ENCODE peak calls at places on chromosomes 3 and 15, in seven cellular contexts. F is mesendoderm, L is IMR-90, G is H1, P is neuronal stem cell, S is H9, X is mesenchymal stem cell. C is an unnamed sample. For H3K79me1, the result is how much of the 10 kb centered on the place peaks cover.

GRCh38 chr3:130457681-130458080 is 59.3 kb upstream of the COL6A6 start:
- DNase-seq in F (peak), G (no peak), S (no peak), P (no peak), X (no peak), L (no peak), C (no peak)

GRCh38 chr3:46662771-46663551 is 30.5 kb downstream of the ALS2CL start:
- DNase-seq in S (no peak), F (no peak), L (peak), X (peak), P (no peak), G (peak), C (no peak)

GRCh38 chr3:131743126-131743525 is 240.4 kb upstream of the MRPL3 start:
- DNase-seq in P (no peak), F (no peak), X (no peak), L (no peak), S (no peak), G (no peak), C (no peak)

GRCh38 chr3:65251375-65251774 is 563.6 kb upstream of the ADAMTS9 start:
- DNase-seq in F (no peak), L (no peak), P (no peak), X (no peak), S (no peak), G (no peak), C (no peak)

GRCh38 chr3:139982404-139982803 is 47.4 kb downstream of the CLSTN2 start:
- DNase-seq in P (no peak), L (no peak), X (no peak), F (peak), G (peak), S (peak), C (no peak)

GRCh38 chr3:72177075-72178050 is 392.4 kb upstream of the PROK2 start:
- DNase-seq in P (no peak), G (no peak), X (no peak), F (no peak), S (no peak), L (peak), C (no peak)

GRCh38 chr3:127420825-127421224 is 133.0 kb upstream of the PRR20G start:
- DNase-seq in S (no peak), F (peak), G (peak), X (no peak), P (no peak), L (no peak), C (no peak)

GRCh38 chr3:25725810-25726209 is 57.4 kb downstream of the NGLY1 start:
- DNase-seq in G (no peak), P (no peak), F (no peak), X (no peak), L (peak), S (no peak), C (no peak)

GRCh38 chr15:36632196-36632595 is 52.8 kb downstream of the CDIN1 start:
- DNase-seq in L (peak), G (no peak), X (peak), F (peak), S (no peak), P (no peak), C (peak)

GRCh38 chr3:86986666-86987420 is 4.1 kb downstream of the VGLL3 start:
- DNase-seq in F (no peak), L (peak), X (peak), S (no peak), G (no peak), P (no peak), C (peak)

GRCh38 chr3:48413086-48413485 is 16.8 kb downstream of the PLXNB1 start:
- DNase-seq in F (no peak), S (no peak), P (no peak), X (no peak), G (no peak), L (no peak), C (no peak)

GRCh38 chr3:65575376-65575840 is 463.3 kb downstream of the MAGI1 start:
- DNase-seq in S (no peak), L (peak), X (peak), P (no peak), F (no peak), G (no peak), C (no peak)

GRCh38 chr15:37931868-37932267 is 2.6 kb upstream of the TMCO5A start:
- DNase-seq in P (no peak), G (no peak), L (peak), F (no peak), X (peak), S (no peak), C (no peak)

GRCh38 chr3:178320481-178321352 is 215.5 kb upstream of the KCNMB2 start:
- DNase-seq in S (no peak), G (no peak), L (peak), F (no peak), X (peak), P (no peak), C (peak)

GRCh38 chr3:20700702-20701101 is 514.7 kb upstream of the SGO1 start:
- DNase-seq in G (no peak), S (no peak), L (no peak), X (no peak), P (no peak), F (no peak), C (no peak)

GRCh38 chr3:15050405-15051092 is 14.6 kb downstream of the MRPS25 start:
- DNase-seq in G (no peak), X (no peak), S (no peak), L (no peak), P (no peak), F (no peak), C (no peak)

GRCh38 chr15:71386448-71387236 is 271.4 kb downstream of the THSD4 start:
- DNase-seq in P (peak), G (no peak), X (peak), F (peak), L (peak), S (peak), C (no peak)

GRCh38 chr3:175940881-175941280 is 1081.7 kb downstream of the NAALADL2 start:
- DNase-seq in L (no peak), G (peak), X (no peak), S (peak), P (no peak), F (peak), C (peak)

GRCh38 chr3:104825116-104825515 is 541.6 kb upstream of the ALCAM start:
- DNase-seq in P (peak), X (no peak), F (peak), G (peak), S (peak), L (peak), C (peak)

GRCh38 chr15:100284701-100285100 is 57.1 kb downstream of the ADAMTS17 start:
- DNase-seq in X (no peak), S (no peak), G (no peak), L (no peak), P (no peak), F (no peak), C (no peak)

GRCh38 chr15:65095747-65096104 is 19.2 kb downstream of the KBTBD13 start:
- DNase-seq in G (no peak), S (no peak), X (no peak), P (no peak), F (no peak), L (no peak), C (no peak)

GRCh38 chr3:36409862-36410261 is 29.6 kb downstream of the STAC start:
- DNase-seq in L (no peak), F (no peak), P (no peak), S (no peak), X (no peak), G (no peak), C (no peak)

GRCh38 chr15:31803388-31803884 is 226.9 kb upstream of the CHRNA7 start:
- DNase-seq in P (no peak), X (no peak), F (peak), S (no peak), L (no peak), G (no peak), C (no peak)
- H3K79me1 ChIP-seq in P (under half), X (under half), F (under half), S (under half), L (under half), G (under half), C (under half)

DNA sequence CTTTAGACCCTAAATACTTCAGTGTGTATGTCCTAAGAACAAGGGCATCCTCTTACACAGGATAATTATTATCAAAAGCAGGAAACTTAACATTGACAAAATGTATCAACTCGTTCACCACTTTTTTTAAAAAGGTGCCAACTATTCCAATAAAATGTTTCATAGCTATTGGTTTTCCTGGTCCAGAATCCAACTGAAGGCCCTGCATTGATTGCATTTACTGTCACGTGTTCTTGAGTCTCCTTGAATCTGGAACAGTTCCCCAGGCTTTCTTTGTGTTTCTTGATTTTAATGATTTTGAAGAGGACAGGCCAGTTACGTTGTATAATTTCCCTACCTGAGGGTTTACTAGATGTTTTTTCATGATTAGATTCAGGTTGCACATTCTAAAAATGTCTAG is 94.6 kb upstream of the ARHGEF3 start:
- DNase-seq in X (no peak), S (no peak), L (no peak), G (no peak), F (no peak), P (no peak), C (no peak)
- H3K79me1 ChIP-seq in X (under half), S (under half), L (under half), G (under half), F (under half), P (under half), C (under half)

GRCh38 chr3:29823233-29823632 is 542.4 kb downstream of the RBMS3 start:
- DNase-seq in X (no peak), G (no peak), L (no peak), S (no peak), P (no peak), F (no peak), C (no peak)
- H3K79me1 ChIP-seq in X (under half), G (under half), L (under half), S (under half), P (under half), F (under half), C (under half)

DNA sequence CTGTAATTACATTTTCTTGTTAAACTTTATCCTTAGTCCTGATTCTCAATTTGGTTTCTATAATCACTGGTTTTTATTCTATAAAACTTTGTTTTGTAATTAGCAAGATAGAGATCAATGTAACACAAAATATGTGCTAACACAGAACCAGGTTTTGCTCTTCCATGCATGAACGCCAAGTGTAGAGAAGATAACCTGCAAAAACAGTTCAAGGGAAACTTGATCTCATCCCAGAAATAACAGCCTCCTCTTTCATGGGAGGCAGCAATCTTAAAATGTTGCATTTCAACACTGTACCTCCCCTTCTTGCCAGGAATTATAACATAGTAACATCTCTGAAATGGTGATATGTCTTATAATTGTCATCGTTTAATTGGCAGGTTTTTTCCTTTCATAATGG is 86.3 kb upstream of the STT3B start:
- DNase-seq in L (no peak), F (no peak), G (no peak), S (no peak), P (no peak), X (no peak), C (no peak)
- H3K79me1 ChIP-seq in L (under half), F (under half), G (under half), S (under half), P (under half), X (under half), C (under half)

DNA sequence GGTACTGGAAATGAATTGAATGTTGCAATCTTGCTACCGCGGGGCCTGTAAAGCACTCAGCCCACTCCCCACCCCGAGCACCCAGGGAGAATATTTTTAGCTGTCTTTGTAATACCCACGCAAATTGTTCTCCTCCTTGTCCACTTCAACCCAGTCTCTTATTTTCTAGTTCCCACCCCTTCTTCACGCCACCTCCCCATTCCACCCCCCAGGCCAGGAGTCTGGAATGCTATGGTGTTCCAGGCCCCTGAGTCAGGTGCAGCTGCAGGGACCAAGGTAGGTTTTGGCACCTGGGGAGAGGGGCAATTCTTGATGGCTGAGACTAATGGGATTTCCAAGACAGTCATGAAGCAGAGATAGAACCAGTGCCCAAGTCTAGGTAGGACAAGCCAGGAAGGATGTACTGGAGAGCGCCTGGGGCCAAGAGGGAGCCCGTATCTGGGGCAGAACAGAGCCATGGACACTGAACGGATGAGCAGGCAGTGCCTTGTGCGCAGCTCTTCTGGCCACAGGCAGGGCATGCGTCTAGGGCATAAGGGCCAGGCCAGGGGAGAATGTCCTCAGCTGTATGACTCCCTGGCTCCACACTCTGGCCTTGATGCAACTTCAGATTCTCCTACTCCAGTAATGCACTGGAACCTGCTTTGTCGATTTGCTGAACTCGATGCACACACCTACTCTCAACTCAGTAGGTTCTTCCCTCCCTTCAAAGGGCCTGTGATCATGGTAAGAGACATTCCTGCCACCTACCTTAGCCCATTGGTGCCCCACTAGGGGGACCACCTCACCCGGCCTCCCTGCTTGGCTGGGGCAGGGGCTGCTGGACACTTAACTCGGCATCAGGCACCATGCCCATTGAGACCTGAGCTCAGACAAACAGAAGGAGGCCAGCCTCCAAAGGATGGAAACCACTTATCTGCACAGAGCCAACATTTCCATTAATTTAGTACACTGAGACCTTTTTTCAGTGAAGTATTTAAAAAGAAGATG is 34.6 kb upstream of the MAGEF1 start:
- DNase-seq in F (no peak), X (no peak), G (no peak), L (no peak), S (no peak), P (no peak), C (no peak)
- H3K79me1 ChIP-seq in F (under half), X (under half), G (under half), L (under half), S (under half), P (under half), C (under half)

DNA sequence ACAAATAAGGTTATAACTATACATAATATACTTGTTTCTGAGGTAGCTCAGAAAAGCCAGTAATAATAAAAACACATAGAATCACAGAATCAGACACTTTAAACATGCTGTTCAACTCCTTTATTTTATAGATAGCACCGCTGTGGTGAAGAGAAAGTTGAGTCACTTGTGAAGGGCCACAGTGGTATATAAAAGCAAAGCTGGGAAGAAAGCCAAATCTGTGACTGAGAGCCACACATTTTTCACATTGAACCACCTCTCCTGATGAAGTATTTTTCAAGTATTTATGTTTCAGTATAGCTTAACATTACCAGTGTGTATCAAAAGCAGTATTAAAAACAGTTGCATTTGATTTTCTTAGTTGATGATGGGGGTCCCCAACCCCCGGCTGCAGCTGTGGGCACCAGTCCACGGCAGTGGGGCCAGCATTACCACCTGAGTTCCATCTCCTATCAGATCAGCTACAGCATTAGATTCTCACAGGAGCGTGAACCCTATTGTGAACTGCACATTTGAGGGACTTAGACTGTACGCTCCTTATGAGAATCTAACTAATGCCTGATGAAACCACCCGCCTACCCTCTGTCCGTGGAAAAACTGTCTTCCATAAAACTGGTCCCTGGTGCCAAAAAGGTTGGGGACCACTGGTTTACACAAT is 46.2 kb downstream of the TBL1XR1 start:
- DNase-seq in L (peak), P (no peak), S (no peak), G (no peak), X (peak), F (no peak), C (no peak)
- H3K79me1 ChIP-seq in L (under half), P (under half), S (under half), G (under half), X (under half), F (under half), C (under half)

DNA sequence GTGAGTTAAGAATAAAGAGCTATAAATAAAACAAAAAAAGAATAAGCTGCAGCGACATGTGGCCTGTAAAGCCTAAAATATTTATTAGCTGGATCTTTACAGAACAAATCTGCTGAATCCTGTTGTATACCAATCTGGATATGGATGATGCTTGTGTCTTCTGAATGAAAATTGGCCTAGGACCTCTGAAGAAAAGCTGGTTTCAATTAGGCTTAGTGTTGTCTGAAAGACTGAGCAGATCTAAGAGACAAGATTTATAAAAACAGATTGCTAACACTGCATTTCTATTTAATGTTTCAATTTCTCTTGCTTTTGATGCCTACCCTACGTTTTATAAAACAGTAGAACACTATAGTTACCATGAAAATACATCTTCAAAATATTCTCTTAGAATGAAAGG is 57.9 kb downstream of the ST3GAL6 start:
- DNase-seq in P (no peak), F (no peak), L (no peak), X (no peak), G (no peak), S (no peak), C (no peak)
- H3K79me1 ChIP-seq in P (under half), F (under half), L (under half), X (under half), G (under half), S (under half), C (under half)

DNA sequence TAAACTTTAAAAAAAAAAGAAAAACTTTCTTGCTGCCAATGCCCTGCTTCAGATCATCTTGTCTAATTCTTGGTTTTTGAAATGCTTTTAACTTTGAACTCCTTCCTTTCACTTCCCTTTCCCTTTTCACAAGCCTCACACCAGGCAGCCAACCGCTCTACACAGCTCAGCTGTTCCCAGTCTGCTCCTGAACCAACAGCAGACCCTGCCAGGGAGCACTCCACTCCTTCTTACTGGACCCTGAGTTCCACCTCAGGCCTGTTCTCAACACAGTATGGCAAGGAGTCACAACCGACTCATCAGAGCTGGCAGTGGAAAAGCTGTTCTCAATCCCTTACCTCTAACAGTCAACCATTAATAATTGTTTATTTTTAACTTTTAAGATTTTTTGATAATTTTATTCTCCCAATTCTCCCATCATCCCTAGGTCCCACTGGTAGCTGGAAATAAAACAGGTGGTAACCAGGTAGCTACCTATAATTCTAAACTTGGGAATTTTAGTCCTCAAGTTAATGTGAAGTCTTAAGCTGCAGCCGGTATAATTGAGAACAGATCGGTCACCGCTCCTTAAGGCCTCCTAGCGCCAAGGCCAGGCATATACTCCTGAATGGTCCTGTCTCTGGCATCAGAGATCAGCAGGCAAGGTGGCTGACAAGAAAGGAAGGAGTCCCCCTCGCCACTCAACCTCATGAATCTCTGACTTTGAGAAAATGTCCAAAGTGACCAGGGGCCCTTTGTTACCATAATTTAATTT is 43.9 kb downstream of the BOC start:
- DNase-seq in P (no peak), S (peak), L (peak), F (peak), X (no peak), G (no peak), C (no peak)
- H3K79me1 ChIP-seq in P (under half), S (under half), L (under half), F (under half), X (under half), G (under half), C (under half)